ENCODE peak calls at places on chromosomes 4 and X, in nine cellular contexts. Q is A549, H is HepG2, M is HCT116, P is SK-N-SH, T is GM12878, Y is endothelial cell of umbilical vein, R is K562, I is H1. F is an unnamed sample.

GRCh38 chrX:48626401-48627298 is 29.4 kb downstream of the WDR13 start:
- DNase-seq in Q (no peak), H (no peak), M (no peak), P (no peak), T (no peak), Y (no peak), R (no peak), I (no peak), F (peak)

GRCh38 chr4:159150838-159151390 is 48.0 kb downstream of the RAPGEF2 start:
- DNase-seq in Q (no peak), H (no peak), M (no peak), P (no peak), T (no peak), Y (peak), R (peak), I (no peak), F (no peak)

GRCh38 chr4:99084595-99084994 is 4.0 kb downstream of the ADH5 start:
- DNase-seq in Q (no peak), H (no peak), M (no peak), P (no peak), T (no peak), Y (no peak), R (no peak), I (no peak), F (no peak)

GRCh38 chr4:41881931-41882621 is 53.2 kb upstream of the TMEM33 start:
- DNase-seq in Q (peak), H (no peak), M (no peak), P (peak), T (no peak), Y (no peak), R (no peak), I (peak), F (no peak)

GRCh38 chrX:10095698-10096432 is 60.9 kb upstream of the CLCN4 start:
- DNase-seq in Q (no peak), H (no peak), M (no peak), P (no peak), T (no peak), Y (no peak), R (no peak), I (no peak), F (no peak)

GRCh38 chr4:14168919-14169318 is 541.4 kb upstream of the BOD1L1 start:
- DNase-seq in Q (peak), H (no peak), M (no peak), P (peak), T (peak), Y (peak), R (no peak), I (no peak), F (no peak)

GRCh38 chr4:184265566-184266351 is 48.1 kb upstream of the ENPP6 start:
- DNase-seq in Q (peak), H (no peak), M (peak), P (no peak), T (no peak), Y (peak), R (peak), I (peak), F (peak)

GRCh38 chr4:115279300-115279699 is 165.9 kb upstream of the NDST4 start:
- DNase-seq in Q (no peak), H (no peak), M (no peak), P (no peak), T (no peak), Y (no peak), R (no peak), I (no peak), F (peak)

GRCh38 chr4:142315999-142316398 is 530.1 kb downstream of the INPP4B start:
- DNase-seq in Q (no peak), H (no peak), M (no peak), P (no peak), T (no peak), Y (no peak), R (no peak), I (no peak), F (no peak)

GRCh38 chr4:139643042-139643895 is 22.4 kb upstream of the MGST2 start:
- DNase-seq in Q (no peak), H (no peak), M (no peak), P (no peak), T (no peak), Y (no peak), R (no peak), I (no peak), F (no peak)

GRCh38 chr4:17613761-17614415 is 553 bp upstream of the MED28 start:
- DNase-seq in Q (no peak), H (peak), M (no peak), P (no peak), T (no peak), Y (no peak), R (no peak), I (peak), F (peak)

GRCh38 chr4:25320374-25321172 is 8.0 kb downstream of the ZCCHC4 start:
- DNase-seq in Q (peak), H (no peak), M (no peak), P (no peak), T (no peak), Y (no peak), R (no peak), I (no peak), F (peak)

GRCh38 chrX:56763556-56764152 is 34.6 kb downstream of the NBDY start:
- DNase-seq in Q (no peak), H (peak), M (no peak), P (peak), T (no peak), Y (no peak), R (no peak), I (peak), F (peak)

GRCh38 chr4:69484011-69484410 is 11.7 kb downstream of the UGT2B4 start:
- DNase-seq in Q (no peak), H (no peak), M (no peak), P (no peak), T (no peak), Y (no peak), R (no peak), I (no peak), F (no peak)

GRCh38 chr4:14078311-14078710 is 450.8 kb upstream of the BOD1L1 start:
- DNase-seq in Q (no peak), H (no peak), M (no peak), P (no peak), T (no peak), Y (no peak), R (no peak), I (no peak), F (no peak)

GRCh38 chr4:156677136-156677535 is 294.5 kb downstream of the PDGFC start:
- DNase-seq in Q (peak), H (peak), M (peak), P (peak), T (no peak), Y (peak), R (peak), I (no peak), F (peak)

GRCh38 chr4:33831667-33832066 is 2412.6 kb downstream of the ARAP2 start:
- DNase-seq in Q (no peak), H (no peak), M (no peak), P (no peak), T (no peak), Y (peak), R (no peak), I (no peak), F (no peak)

GRCh38 chrX:3252744-3253143 is 93.7 kb downstream of the MXRA5 start:
- DNase-seq in Q (no peak), H (no peak), M (no peak), P (no peak), T (no peak), Y (no peak), R (no peak), I (no peak), F (peak)

GRCh38 chrX:147877726-147878125 is 34.0 kb upstream of the FMR1 start:
- DNase-seq in Q (no peak), H (no peak), M (no peak), P (no peak), T (no peak), Y (no peak), R (no peak), I (no peak), F (no peak)

GRCh38 chrX:10101269-10101668 is 55.5 kb upstream of the CLCN4 start:
- DNase-seq in Q (peak), H (peak), M (no peak), P (no peak), T (no peak), Y (no peak), R (no peak), I (no peak), F (no peak)

GRCh38 chrX:107556967-107557366 is 71.3 kb upstream of the PRPS1 start:
- DNase-seq in Q (no peak), H (no peak), M (no peak), P (no peak), T (no peak), Y (no peak), R (no peak), I (no peak), F (no peak)

GRCh38 chr4:169664615-169665014 is 44.2 kb downstream of the CLCN3 start:
- DNase-seq in Q (no peak), H (no peak), M (no peak), P (peak), T (no peak), Y (peak), R (no peak), I (no peak), F (no peak)

GRCh38 chr4:156336516-156336915 is 382.9 kb upstream of the CTSO start:
- DNase-seq in Q (no peak), H (no peak), M (no peak), P (no peak), T (no peak), Y (no peak), R (no peak), I (no peak), F (no peak)

GRCh38 chrX:63475200-63475599 is 124.1 kb upstream of the SPIN4 start:
- DNase-seq in Q (peak), H (no peak), M (peak), P (no peak), T (no peak), Y (no peak), R (no peak), I (no peak), F (no peak)

GRCh38 chrX:63466690-63467089 is 115.6 kb upstream of the SPIN4 start:
- DNase-seq in Q (no peak), H (no peak), M (no peak), P (no peak), T (no peak), Y (no peak), R (no peak), I (no peak), F (peak)

GRCh38 chrX:63471004-63471403 is 119.9 kb upstream of the SPIN4 start:
- DNase-seq in Q (no peak), H (no peak), M (no peak), P (no peak), T (no peak), Y (no peak), R (no peak), I (no peak), F (peak)

DNA sequence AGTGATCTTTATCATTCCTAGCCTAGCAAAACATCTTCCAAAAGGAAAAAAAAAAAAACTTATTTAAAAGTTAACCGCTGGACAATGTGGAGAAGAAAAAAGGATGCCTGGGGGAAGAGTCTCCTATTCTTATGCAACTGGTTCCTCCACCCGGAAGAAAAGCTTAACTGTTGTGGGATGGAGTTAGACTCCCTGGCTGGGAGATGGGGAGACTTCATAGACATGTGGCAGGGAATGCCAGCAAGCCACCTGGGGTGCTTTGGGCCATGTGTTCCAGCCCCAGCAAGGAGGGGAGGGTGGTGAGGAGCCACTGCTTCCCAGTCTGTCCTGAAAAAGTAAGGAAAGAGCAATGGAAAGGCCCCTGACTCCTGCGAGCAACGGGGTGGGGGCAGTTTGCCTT is 119.4 kb upstream of the SPIN4 start:
- DNase-seq in Q (no peak), H (no peak), M (no peak), P (no peak), T (no peak), Y (no peak), R (no peak), I (no peak), F (no peak)
- TF ChIP-seq MAX in Q (no peak), H (no peak), M (no peak), P (no peak), T (no peak), Y (no peak), R (no peak), I (no peak), F (no peak)

DNA sequence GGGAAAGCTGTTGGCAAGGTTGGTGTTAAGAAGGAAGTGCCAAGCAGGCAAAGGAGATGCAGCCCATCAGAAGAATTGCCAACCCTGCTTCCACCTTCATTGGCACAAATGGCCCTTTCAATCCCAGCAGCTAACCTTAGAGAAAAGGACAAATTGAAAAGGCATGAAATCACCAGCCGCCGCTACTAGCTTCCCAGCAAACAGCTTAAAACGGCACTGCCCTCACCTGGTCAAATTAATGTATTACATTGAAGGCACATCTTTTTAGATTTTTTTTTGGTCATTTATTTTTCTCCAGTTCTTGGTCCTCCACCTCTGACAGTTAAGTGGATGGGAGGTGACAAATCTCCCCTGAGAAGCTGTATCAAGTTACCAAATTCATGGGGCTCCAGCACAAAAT is 51.0 kb upstream of the NHSL2 start:
- DNase-seq in Q (peak), H (peak), M (peak), P (no peak), T (no peak), Y (peak), R (no peak), I (no peak), F (peak)
- TF ChIP-seq CTCF in Q (peak), H (peak), M (peak), P (peak), T (peak), Y (peak), R (peak), I (peak), F (peak)

DNA sequence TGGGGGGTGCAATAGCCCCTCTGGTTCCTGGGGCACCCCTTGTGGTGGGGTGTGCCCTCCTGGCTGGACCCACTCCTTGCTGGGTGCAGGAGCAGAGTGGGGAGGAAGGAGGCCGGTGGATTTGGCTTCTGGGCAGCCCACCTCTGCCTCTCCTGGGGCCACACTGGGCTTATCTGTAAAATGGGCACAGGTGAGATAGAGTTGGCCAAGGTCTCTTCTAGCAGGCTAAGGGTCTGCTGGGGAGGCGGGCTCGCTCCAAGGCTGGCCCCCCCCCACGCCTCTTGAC is 12.8 kb downstream of the HMX1 start:
- DNase-seq in Q (no peak), H (no peak), M (no peak), P (no peak), T (no peak), Y (no peak), R (no peak), I (no peak), F (no peak)
- H3K4me3 ChIP-seq in Q (no peak), H (no peak), M (no peak), P (no peak), T (no peak), Y (no peak), R (no peak), I (no peak), F (no peak)

GRCh38 chr4:27049101-27049829 is 188.6 kb downstream of the STIM2 start:
- DNase-seq in Q (no peak), H (no peak), M (no peak), P (no peak), T (no peak), Y (no peak), R (no peak), I (no peak), F (no peak)
- TF ChIP-seq MAX in Q (no peak), H (no peak), M (no peak), P (no peak), T (no peak), Y (no peak), R (no peak), I (no peak), F (no peak)

GRCh38 chrX:132940727-132941162 is 17.7 kb downstream of the HS6ST2 start:
- DNase-seq in Q (peak), H (peak), M (peak), P (peak), T (no peak), Y (no peak), R (no peak), I (no peak), F (no peak)
- TF ChIP-seq CTCF in Q (no peak), H (no peak), M (peak), P (no peak), T (no peak), Y (peak), R (no peak), I (peak), F (no peak)

DNA sequence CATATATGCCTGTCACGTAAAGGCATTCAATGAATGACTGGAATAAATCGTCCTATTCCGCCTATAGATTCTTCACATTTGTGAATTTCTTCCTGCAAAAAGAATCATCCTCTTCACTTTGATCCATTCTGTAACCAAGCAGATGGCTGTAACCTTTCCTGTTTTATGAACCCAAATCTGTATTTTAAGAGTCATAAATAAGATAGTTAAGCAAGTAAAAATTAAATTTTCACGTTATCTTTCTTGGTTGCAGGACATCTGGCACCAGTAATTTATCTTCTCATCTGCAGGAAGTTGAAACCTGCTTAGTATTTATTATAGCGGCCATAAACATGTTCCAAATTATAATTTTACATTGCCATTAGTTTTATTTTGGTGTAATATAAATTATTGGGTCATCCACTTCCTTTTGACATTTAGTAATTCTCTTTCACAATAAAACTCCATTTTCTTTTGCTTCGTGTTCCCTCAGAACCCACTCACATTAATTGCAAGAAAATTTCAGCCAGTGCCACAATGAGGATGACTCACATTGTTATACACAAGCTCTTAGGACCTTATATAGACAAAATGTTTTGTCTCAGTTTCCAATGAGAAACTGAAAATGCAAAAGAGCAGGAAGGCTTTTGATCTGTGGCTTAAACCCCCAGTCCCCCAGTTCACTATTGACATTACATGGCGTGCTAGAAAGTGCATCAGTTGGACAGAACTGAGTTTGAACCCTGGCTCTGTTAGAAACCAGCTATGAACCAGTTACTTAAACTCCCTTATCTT is 51.1 kb downstream of the TMEM156 start:
- DNase-seq in Q (no peak), H (peak), M (no peak), P (peak), T (peak), Y (peak), R (no peak), I (no peak), F (peak)
- H3K4me3 ChIP-seq in Q (no peak), H (no peak), M (no peak), P (no peak), T (no peak), Y (no peak), R (no peak), I (no peak), F (no peak)

DNA sequence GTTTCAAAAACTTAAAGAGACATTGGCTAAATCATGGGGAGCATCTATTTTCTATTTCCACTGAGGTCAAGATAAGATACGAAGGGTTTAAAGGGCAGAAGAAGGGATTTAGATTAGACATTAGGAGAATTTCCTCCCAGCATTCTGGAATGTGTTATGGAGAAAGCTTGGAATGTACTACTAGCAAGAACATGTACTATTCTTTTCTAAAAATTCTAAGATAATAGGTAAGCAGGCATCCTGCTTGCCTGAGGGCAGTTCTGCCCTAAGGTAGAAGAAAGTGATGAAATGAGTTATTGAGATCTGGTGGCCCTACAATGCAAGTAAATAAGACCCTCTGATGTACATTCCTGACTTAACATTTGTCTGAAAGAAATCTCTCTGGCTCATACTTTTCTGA is 279.2 kb downstream of the NR3C2 start:
- DNase-seq in Q (no peak), H (no peak), M (no peak), P (no peak), T (no peak), Y (no peak), R (no peak), I (no peak), F (no peak)
- TF ChIP-seq MAX in Q (no peak), H (no peak), M (no peak), P (no peak), T (no peak), Y (no peak), R (no peak), I (no peak), F (no peak)

F was measured in NB4.